ENCODE peak calls at places on chromosomes 13 and 19, in nine cellular contexts. R, G, L, V, Y, P, O, Z and U are unnamed samples.

GRCh38 chr13:113641426-113641825 is 16.6 kb downstream of the ATP4B start:
- DNase-seq in R (no peak), G (no peak), L (no peak), V (peak; percentile 22), Y (peak; percentile 3), P (no peak), O (no peak), Z (peak; percentile 35), U (no peak)

GRCh38 chr13:99373436-99373835 is 66.2 kb upstream of the GPR183 start:
- DNase-seq in R (no peak), G (no peak), L (no peak), V (no peak), Y (no peak), P (no peak), O (no peak), Z (no peak), U (peak; percentile 70)

GRCh38 chr13:109381546-109382180 is 404.7 kb downstream of the IRS2 start:
- DNase-seq in R (no peak), G (no peak), L (no peak), V (no peak), Y (no peak), P (no peak), O (no peak), Z (no peak), U (no peak)

GRCh38 chr19:35704218-35704617 is at the start of gene ZBTB32:
- DNase-seq in R (peak; percentile 98), G (no peak), L (peak; percentile 90), V (no peak), Y (peak; percentile 30), P (no peak), O (no peak), Z (no peak), U (no peak)

GRCh38 chr19:5973376-5973775 is 4.6 kb downstream of the RANBP3 start:
- DNase-seq in R (no peak), G (no peak), L (no peak), V (no peak), Y (no peak), P (no peak), O (no peak), Z (no peak), U (no peak)

GRCh38 chr19:44611812-44612295 is 1.5 kb upstream of the IGSF23 start:
- DNase-seq in R (no peak), G (no peak), L (no peak), V (no peak), Y (no peak), P (no peak), O (no peak), Z (no peak), U (no peak)

GRCh38 chr19:18831524-18832330 is at the start of gene UPF1:
- DNase-seq in R (peak; percentile 94), G (peak; percentile 95), L (peak; percentile 95), V (peak; percentile 94), Y (peak; percentile 96), P (peak; percentile 87), O (peak; percentile 83), Z (peak; percentile 93), U (no peak)

GRCh38 chr19:43765109-43765876 is 10.5 kb upstream of the SMG9 start:
- DNase-seq in R (no peak), G (no peak), L (no peak), V (peak; percentile 57), Y (peak; percentile 75), P (no peak), O (peak; percentile 76), Z (no peak), U (no peak)

GRCh38 chr13:47337781-47338507 is 441.1 kb upstream of the HTR2A start:
- DNase-seq in R (no peak), G (no peak), L (peak; percentile 28), V (no peak), Y (no peak), P (no peak), O (no peak), Z (no peak), U (no peak)

GRCh38 chr13:45367358-45367757 is 26.4 kb upstream of the TPT1 start:
- DNase-seq in R (peak; percentile 71), G (peak; percentile 55), L (peak; percentile 72), V (peak; percentile 72), Y (peak; percentile 81), P (peak; percentile 64), O (peak; percentile 63), Z (peak; percentile 76), U (no peak)

GRCh38 chr13:30679483-30680330 is 55.6 kb upstream of the ALOX5AP start:
- DNase-seq in R (no peak), G (peak; percentile 63), L (peak; percentile 67), V (no peak), Y (no peak), P (no peak), O (no peak), Z (no peak), U (no peak)

GRCh38 chr13:98557934-98558630 is 18.8 kb downstream of the STK24 start:
- DNase-seq in R (no peak), G (no peak), L (no peak), V (no peak), Y (no peak), P (no peak), O (no peak), Z (no peak), U (no peak)

GRCh38 chr13:61294467-61295186 is 121.0 kb downstream of the PCDH20 start:
- DNase-seq in R (no peak), G (no peak), L (no peak), V (no peak), Y (no peak), P (no peak), O (no peak), Z (no peak), U (no peak)

DNA sequence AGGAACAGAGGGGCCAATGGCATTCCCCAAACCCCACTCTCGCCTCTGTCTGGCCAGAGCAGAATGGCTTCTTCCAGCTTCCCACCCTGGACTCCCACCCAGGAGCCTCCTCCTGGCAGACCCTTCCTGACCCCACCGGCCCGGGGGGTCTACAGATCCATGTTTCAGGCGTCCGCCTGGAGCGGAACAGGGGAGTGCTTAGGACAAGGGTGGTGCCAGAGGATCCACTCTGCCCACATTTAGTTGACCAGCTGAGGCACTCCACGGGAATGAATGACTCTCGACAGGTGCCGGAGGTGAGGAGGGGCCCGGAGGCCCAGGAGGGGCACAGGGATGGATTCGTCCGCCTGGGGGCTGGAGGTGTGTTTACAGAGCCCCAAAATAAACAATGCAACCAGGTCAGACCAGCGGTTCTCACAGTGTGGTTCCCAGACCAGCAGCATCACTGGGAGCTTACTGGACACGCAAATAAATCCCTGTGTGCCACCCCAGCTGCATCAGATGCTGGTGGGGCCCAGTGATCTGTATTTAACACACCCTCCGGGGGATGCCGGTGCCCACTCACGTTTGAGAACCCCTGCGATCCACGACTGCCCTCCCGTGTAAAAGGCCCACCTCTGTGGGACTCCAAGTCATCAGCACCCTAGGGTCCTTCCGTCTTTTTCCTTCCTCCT is 15.1 kb upstream of the NCCRP1 start:
- DNase-seq in R (no peak), G (no peak), L (no peak), V (no peak), Y (no peak), P (no peak), O (no peak), Z (no peak), U (no peak)
- TF ChIP-seq POLR2AphosphoS5 in R (no peak), G (no peak), L (no peak), V (no peak), Y (no peak), P (no peak), O (no peak), Z (no peak), U (no peak)

GRCh38 chr13:74975122-74975521 is 506.8 kb downstream of the TBC1D4 start:
- DNase-seq in R (no peak), G (no peak), L (no peak), V (no peak), Y (no peak), P (no peak), O (no peak), Z (no peak), U (no peak)
- TF ChIP-seq POLR2AphosphoS5 in R (no peak), G (no peak), L (no peak), V (no peak), Y (no peak), P (no peak), O (no peak), Z (no peak), U (no peak)

GRCh38 chr13:79311456-79311855 is 94.6 kb downstream of the RBM26 start:
- DNase-seq in R (no peak), G (no peak), L (no peak), V (no peak), Y (no peak), P (no peak), O (no peak), Z (no peak), U (no peak)

GRCh38 chr13:79307866-79308298 is 98.2 kb downstream of the RBM26 start:
- DNase-seq in R (no peak), G (no peak), L (peak; percentile 18), V (no peak), Y (no peak), P (no peak), O (no peak), Z (no peak), U (no peak)

GRCh38 chr13:79307433-79307861 is 98.6 kb downstream of the RBM26 start:
- DNase-seq in R (no peak), G (no peak), L (no peak), V (no peak), Y (no peak), P (no peak), O (no peak), Z (no peak), U (no peak)

GRCh38 chr13:79309690-79310089 is 96.4 kb downstream of the RBM26 start:
- DNase-seq in R (no peak), G (no peak), L (peak; percentile 8), V (no peak), Y (no peak), P (no peak), O (no peak), Z (no peak), U (no peak)

GRCh38 chr13:79306650-79307049 is 99.4 kb downstream of the RBM26 start:
- DNase-seq in R (no peak), G (no peak), L (no peak), V (no peak), Y (no peak), P (no peak), O (no peak), Z (no peak), U (no peak)
- TF ChIP-seq POLR2AphosphoS5 in R (no peak), G (no peak), L (no peak), V (no peak), Y (no peak), P (no peak), O (no peak), Z (no peak), U (no peak)

GRCh38 chr19:50332014-50332263 is 2.8 kb upstream of the KCNC3 start:
- DNase-seq in R (no peak), G (no peak), L (no peak), V (no peak), Y (no peak), P (no peak), O (no peak), Z (no peak), U (no peak)

GRCh38 chr19:50333737-50334617 is 4.8 kb upstream of the KCNC3 start:
- DNase-seq in R (peak; percentile 97), G (peak; percentile 34), L (peak; percentile 50), V (peak; percentile 82), Y (peak; percentile 84), P (peak; percentile 68), O (peak; percentile 35), Z (no peak), U (no peak)

GRCh38 chr19:50334741-50335421 is 5.7 kb upstream of the KCNC3 start:
- DNase-seq in R (no peak), G (no peak), L (no peak), V (no peak), Y (no peak), P (no peak), O (no peak), Z (no peak), U (no peak)

GRCh38 chr19:50332264-50333038 is 3.3 kb upstream of the KCNC3 start:
- DNase-seq in R (no peak), G (no peak), L (peak; percentile 86), V (no peak), Y (no peak), P (no peak), O (peak; percentile 59), Z (no peak), U (no peak)

GRCh38 chr19:50333235-50333736 is 4.1 kb upstream of the KCNC3 start:
- DNase-seq in R (peak; percentile 89), G (peak; percentile 65), L (peak; percentile 96), V (peak; percentile 89), Y (peak; percentile 88), P (peak; percentile 88), O (peak; percentile 98), Z (peak; percentile 91), U (no peak)
- TF ChIP-seq POLR2AphosphoS5 in R (no peak), G (no peak), L (no peak), V (no peak), Y (no peak), P (no peak), O (peak; percentile 8), Z (no peak), U (no peak)